ENCODE peak calls at places on chromosomes 1 and 21, in four cellular contexts. R, D, Y and L are unnamed samples.

GRCh38 chr1:247113094-247113497 is 8.9 kb upstream of the ZNF669 start:
- DNase-seq in R (no peak), D (no peak), Y (peak; percentile 11), L (no peak)

GRCh38 chr1:23132033-23132432 is 36.6 kb downstream of the LUZP1 start:
- DNase-seq in R (no peak), D (no peak), Y (no peak), L (no peak)

GRCh38 chr1:169115891-169116585 is 9.5 kb downstream of the ATP1B1 start:
- DNase-seq in R (peak; percentile 86), D (no peak), Y (peak; percentile 17), L (peak; percentile 44)

GRCh38 chr1:43822040-43822439 is 111.6 kb upstream of the ARTN start:
- DNase-seq in R (no peak), D (no peak), Y (peak; percentile 85), L (no peak)

GRCh38 chr1:183197762-183198161 is 11.7 kb downstream of the LAMC2 start:
- DNase-seq in R (no peak), D (no peak), Y (no peak), L (no peak)

GRCh38 chr1:242088875-242089274 is 90.0 kb upstream of the MAP1LC3C start:
- DNase-seq in R (no peak), D (no peak), Y (no peak), L (no peak)

GRCh38 chr1:85296980-85297379 is 20.5 kb upstream of the BCL10 start:
- DNase-seq in R (no peak), D (no peak), Y (no peak), L (no peak)

GRCh38 chr1:84370831-84371394 is 27.4 kb upstream of the DNASE2B start:
- DNase-seq in R (no peak), D (no peak), Y (peak; percentile 64), L (no peak)

GRCh38 chr1:186236921-186237320 is 138.1 kb downstream of the TPR start:
- DNase-seq in R (no peak), D (no peak), Y (peak; percentile 72), L (no peak)

GRCh38 chr21:42677339-42678117 is 24.1 kb downstream of the PDE9A start:
- DNase-seq in R (no peak), D (no peak), Y (peak; percentile 64), L (no peak)

GRCh38 chr1:159009704-159010361 is at the start of gene IFI16:
- DNase-seq in R (peak; percentile 91), D (no peak), Y (peak; percentile 98), L (peak; percentile 55)

GRCh38 chr1:32273389-32274208 is 18.3 kb upstream of the HDAC1 start:
- DNase-seq in R (no peak), D (no peak), Y (no peak), L (no peak)

GRCh38 chr1:106515375-106515774 is 541.1 kb upstream of the PRMT6 start:
- DNase-seq in R (no peak), D (no peak), Y (no peak), L (no peak)

GRCh38 chr1:214377886-214378285 is 96.9 kb downstream of the SMYD2 start:
- DNase-seq in R (no peak), D (no peak), Y (peak; percentile 80), L (no peak)

GRCh38 chr21:26614251-26614650 is 41.2 kb upstream of the CYYR1 start:
- DNase-seq in R (no peak), D (no peak), Y (no peak), L (no peak)

GRCh38 chr1:88661188-88661587 is 22.9 kb upstream of the PKN2 start:
- DNase-seq in R (peak; percentile 21), D (no peak), Y (no peak), L (peak; percentile 6)

GRCh38 chr1:79235221-79236002 is 228.9 kb upstream of the ADGRL4 start:
- DNase-seq in R (no peak), D (no peak), Y (peak; percentile 52), L (no peak)

GRCh38 chr1:163875214-163875926 is 553.6 kb downstream of the NUF2 start:
- DNase-seq in R (no peak), D (no peak), Y (peak; percentile 83), L (no peak)

GRCh38 chr21:42654179-42654912 is 925 bp downstream of the PDE9A start:
- DNase-seq in R (peak; percentile 18), D (peak; percentile 41), Y (no peak), L (peak; percentile 72)

GRCh38 chr21:42575111-42575510 is 61.5 kb downstream of the SLC37A1 start:
- DNase-seq in R (no peak), D (no peak), Y (no peak), L (no peak)

GRCh38 chr21:36478207-36478701 is 1.7 kb downstream of the CLDN14 start:
- DNase-seq in R (peak; percentile 53), D (no peak), Y (peak; percentile 80), L (no peak)

GRCh38 chr21:46066843-46067331 is 31.0 kb upstream of the COL6A2 start:
- DNase-seq in R (no peak), D (no peak), Y (peak; percentile 46), L (no peak)

GRCh38 chr1:27878038-27878437 is 5.7 kb downstream of the THEMIS2 start:
- DNase-seq in R (peak; percentile 39), D (no peak), Y (no peak), L (no peak)

GRCh38 chr1:85047472-85048295 is 616 bp downstream of the MCOLN3 start:
- DNase-seq in R (peak; percentile 24), D (peak; percentile 16), Y (peak; percentile 3), L (peak; percentile 62)

GRCh38 chr1:90612033-90612432 is 105.1 kb downstream of the BARHL2 start:
- DNase-seq in R (no peak), D (no peak), Y (no peak), L (no peak)

GRCh38 chr1:90613371-90613770 is 103.7 kb downstream of the BARHL2 start:
- DNase-seq in R (no peak), D (no peak), Y (no peak), L (no peak)

GRCh38 chr1:90616395-90616794 is 100.7 kb downstream of the BARHL2 start:
- DNase-seq in R (peak; percentile 31), D (peak; percentile 60), Y (peak; percentile 0), L (no peak)

GRCh38 chr1:90614872-90615271 is 102.2 kb downstream of the BARHL2 start:
- DNase-seq in R (no peak), D (no peak), Y (no peak), L (no peak)
- TF ChIP-seq CTCF in R (peak; percentile 38), D (peak; percentile 65), Y (peak; percentile 11), L (no peak)

GRCh38 chr1:53321366-53321765 is 6.5 kb downstream of the LRP8 start:
- DNase-seq in R (peak; percentile 29), D (peak; percentile 69), Y (no peak), L (no peak)
- TF ChIP-seq CTCF in R (peak; percentile 30), D (no peak), Y (peak; percentile 15), L (no peak)

GRCh38 chr1:952603-953002 is 6.5 kb downstream of the NOC2L start:
- DNase-seq in R (no peak), D (no peak), Y (no peak), L (no peak)

GRCh38 chr1:950268-950667 is 8.8 kb downstream of the NOC2L start:
- DNase-seq in R (no peak), D (no peak), Y (no peak), L (no peak)

GRCh38 chr1:950881-951280 is 8.2 kb downstream of the NOC2L start:
- DNase-seq in R (no peak), D (no peak), Y (no peak), L (no peak)

GRCh38 chr1:952201-952600 is 6.9 kb downstream of the NOC2L start:
- DNase-seq in R (no peak), D (no peak), Y (no peak), L (no peak)

GRCh38 chr1:951364-951763 is 7.7 kb downstream of the NOC2L start:
- DNase-seq in R (no peak), D (no peak), Y (peak; percentile 35), L (no peak)
- TF ChIP-seq CTCF in R (no peak), D (no peak), Y (peak; percentile 49), L (no peak)

GRCh38 chr1:201122321-201123017 is 4.5 kb downstream of the ASCL5 start:
- DNase-seq in R (no peak), D (no peak), Y (no peak), L (no peak)

GRCh38 chr1:201115390-201115937 is 3.2 kb upstream of the CACNA1S start:
- DNase-seq in R (no peak), D (no peak), Y (no peak), L (no peak)

GRCh38 chr1:201119826-201120225 is 7.2 kb downstream of the ASCL5 start:
- DNase-seq in R (no peak), D (no peak), Y (peak; percentile 17), L (no peak)

GRCh38 chr1:201116091-201116490 is 3.9 kb upstream of the CACNA1S start:
- DNase-seq in R (no peak), D (no peak), Y (no peak), L (no peak)

DNA sequence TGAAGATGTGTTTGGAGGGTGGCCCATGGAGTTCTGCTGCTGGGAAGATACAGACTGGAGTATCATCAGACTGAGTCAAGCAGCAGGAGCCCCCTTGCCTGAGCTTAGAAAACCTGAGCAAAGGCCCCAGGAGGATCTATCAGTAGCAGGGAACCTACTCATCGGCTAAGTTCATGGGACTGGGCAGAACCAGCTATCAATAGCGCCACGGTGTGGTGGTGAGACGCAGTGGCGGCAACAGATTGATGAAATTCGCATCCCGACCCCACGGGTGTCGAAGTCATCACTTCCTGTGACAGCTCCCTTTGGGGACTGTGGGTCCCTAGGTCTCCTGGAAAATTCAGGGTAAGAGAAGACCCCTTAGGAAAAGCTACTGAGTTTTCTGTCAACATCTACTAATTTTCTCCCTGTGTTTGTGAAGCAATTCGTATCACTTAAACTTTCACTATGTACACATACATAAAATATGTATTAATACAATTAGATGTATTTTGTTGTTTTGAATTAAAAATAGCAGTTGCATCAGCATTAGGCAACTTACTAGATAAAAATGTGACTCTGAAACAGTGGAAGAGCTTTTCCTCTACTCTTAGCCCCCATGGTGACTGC is 7.1 kb upstream of the CACNA1S start:
- DNase-seq in R (peak; percentile 52), D (peak; percentile 73), Y (peak; percentile 48), L (peak; percentile 66)
- TF ChIP-seq CTCF in R (peak; percentile 83), D (peak; percentile 78), Y (peak; percentile 72), L (peak; percentile 49)

GRCh38 chr1:170790651-170791071 is 126.7 kb downstream of the PRRX1 start:
- DNase-seq in R (no peak), D (no peak), Y (peak; percentile 16), L (no peak)

GRCh38 chr1:170789063-170789462 is 125.1 kb downstream of the PRRX1 start:
- DNase-seq in R (peak; percentile 26), D (no peak), Y (no peak), L (no peak)

GRCh38 chr1:170791941-170792340 is 128.0 kb downstream of the PRRX1 start:
- DNase-seq in R (no peak), D (no peak), Y (no peak), L (no peak)

DNA sequence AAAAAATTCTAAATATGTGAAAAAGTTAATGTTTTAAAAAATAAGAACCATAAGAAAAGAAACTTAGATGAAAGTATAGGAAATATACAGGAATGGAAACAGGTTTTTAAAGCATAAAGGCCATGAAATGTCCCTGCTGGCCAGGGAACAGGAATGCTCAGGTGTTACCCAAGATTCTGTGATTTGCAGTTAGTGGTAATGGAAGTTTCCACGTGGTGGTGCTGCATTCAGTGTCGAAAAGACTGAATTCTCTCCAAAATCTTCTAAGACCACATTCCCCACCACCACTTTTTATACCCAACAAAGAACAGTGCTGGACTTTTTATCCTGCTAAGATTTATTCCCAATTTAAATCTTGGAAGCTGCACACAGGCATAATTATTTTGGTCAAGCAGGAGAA is 126.2 kb downstream of the PRRX1 start:
- DNase-seq in R (no peak), D (no peak), Y (no peak), L (no peak)
- TF ChIP-seq CTCF in R (no peak), D (no peak), Y (no peak), L (no peak)